ENCODE peak calls at places on chromosomes 7 and 10, in six cellular contexts. One of them, this sample, is unnamed.

GRCh38 chr7:85030893-85031292 is 156.0 kb downstream of the SEMA3D start:
- DNase-seq in HuH-7.5: no peak
- DNase-seq in NCI-H345: peak
- DNase-seq in stimulated activated CD4-positive, alpha-beta T cell treated with anti-CD3 and anti-CD28 coated beads, Interleukin-15, amount 100 ng/mL, for 1 hour: no peak
- DNase-seq in cardiac fibroblast: peak
- DNase-seq in Panc1: no peak
- DNase-seq in this sample: peak

GRCh38 chr7:114298011-114298410 is 116.6 kb upstream of the FOXP2 start:
- DNase-seq in HuH-7.5: no peak
- DNase-seq in NCI-H345: no peak
- DNase-seq in stimulated activated CD4-positive, alpha-beta T cell treated with anti-CD3 and anti-CD28 coated beads, Interleukin-15, amount 100 ng/mL, for 1 hour: no peak
- DNase-seq in cardiac fibroblast: no peak
- DNase-seq in Panc1: no peak
- DNase-seq in this sample: no peak

GRCh38 chr10:66176772-66177171 is 749.1 kb upstream of the LRRTM3 start:
- DNase-seq in HuH-7.5: no peak
- DNase-seq in NCI-H345: no peak
- DNase-seq in stimulated activated CD4-positive, alpha-beta T cell treated with anti-CD3 and anti-CD28 coated beads, Interleukin-15, amount 100 ng/mL, for 1 hour: no peak
- DNase-seq in cardiac fibroblast: peak
- DNase-seq in Panc1: no peak
- DNase-seq in this sample: no peak

GRCh38 chr10:117927871-117928270 is 118.9 kb downstream of the RAB11FIP2 start:
- DNase-seq in HuH-7.5: no peak
- DNase-seq in NCI-H345: no peak
- DNase-seq in stimulated activated CD4-positive, alpha-beta T cell treated with anti-CD3 and anti-CD28 coated beads, Interleukin-15, amount 100 ng/mL, for 1 hour: no peak
- DNase-seq in cardiac fibroblast: no peak
- DNase-seq in Panc1: no peak
- DNase-seq in this sample: no peak

GRCh38 chr10:62047960-62048383 is 146.5 kb downstream of the ARID5B start:
- DNase-seq in HuH-7.5: no peak
- DNase-seq in NCI-H345: no peak
- DNase-seq in stimulated activated CD4-positive, alpha-beta T cell treated with anti-CD3 and anti-CD28 coated beads, Interleukin-15, amount 100 ng/mL, for 1 hour: no peak
- DNase-seq in cardiac fibroblast: peak
- DNase-seq in Panc1: no peak
- DNase-seq in this sample: no peak

GRCh38 chr7:69018200-69018599 is 580.1 kb upstream of the AUTS2 start:
- DNase-seq in HuH-7.5: no peak
- DNase-seq in NCI-H345: no peak
- DNase-seq in stimulated activated CD4-positive, alpha-beta T cell treated with anti-CD3 and anti-CD28 coated beads, Interleukin-15, amount 100 ng/mL, for 1 hour: no peak
- DNase-seq in cardiac fibroblast: no peak
- DNase-seq in Panc1: no peak
- DNase-seq in this sample: no peak

GRCh38 chr10:83142074-83142563 is 997.2 kb upstream of the GHITM start:
- DNase-seq in HuH-7.5: no peak
- DNase-seq in NCI-H345: no peak
- DNase-seq in stimulated activated CD4-positive, alpha-beta T cell treated with anti-CD3 and anti-CD28 coated beads, Interleukin-15, amount 100 ng/mL, for 1 hour: no peak
- DNase-seq in cardiac fibroblast: no peak
- DNase-seq in Panc1: no peak
- DNase-seq in this sample: no peak

GRCh38 chr10:97498841-97499560 is at the start of gene UBTD1:
- DNase-seq in HuH-7.5: peak
- DNase-seq in NCI-H345: peak
- DNase-seq in stimulated activated CD4-positive, alpha-beta T cell treated with anti-CD3 and anti-CD28 coated beads, Interleukin-15, amount 100 ng/mL, for 1 hour: peak
- DNase-seq in cardiac fibroblast: peak
- DNase-seq in Panc1: no peak
- DNase-seq in this sample: peak

GRCh38 chr7:20064974-20065862 is 152.0 kb downstream of the MACC1 start:
- DNase-seq in HuH-7.5: no peak
- DNase-seq in NCI-H345: no peak
- DNase-seq in stimulated activated CD4-positive, alpha-beta T cell treated with anti-CD3 and anti-CD28 coated beads, Interleukin-15, amount 100 ng/mL, for 1 hour: no peak
- DNase-seq in cardiac fibroblast: peak
- DNase-seq in Panc1: no peak
- DNase-seq in this sample: no peak

GRCh38 chr10:10794776-10795175 is 222.9 kb upstream of the CELF2 start:
- DNase-seq in HuH-7.5: no peak
- DNase-seq in NCI-H345: no peak
- DNase-seq in stimulated activated CD4-positive, alpha-beta T cell treated with anti-CD3 and anti-CD28 coated beads, Interleukin-15, amount 100 ng/mL, for 1 hour: no peak
- DNase-seq in cardiac fibroblast: peak
- DNase-seq in Panc1: no peak
- DNase-seq in this sample: no peak

GRCh38 chr10:23351914-23352313 is 7.3 kb upstream of the C10orf67 start:
- DNase-seq in HuH-7.5: no peak
- DNase-seq in NCI-H345: no peak
- DNase-seq in stimulated activated CD4-positive, alpha-beta T cell treated with anti-CD3 and anti-CD28 coated beads, Interleukin-15, amount 100 ng/mL, for 1 hour: no peak
- DNase-seq in cardiac fibroblast: peak
- DNase-seq in Panc1: no peak
- DNase-seq in this sample: no peak

GRCh38 chr7:74183653-74184450 is 9.7 kb downstream of the EIF4H start:
- DNase-seq in HuH-7.5: no peak
- DNase-seq in NCI-H345: no peak
- DNase-seq in stimulated activated CD4-positive, alpha-beta T cell treated with anti-CD3 and anti-CD28 coated beads, Interleukin-15, amount 100 ng/mL, for 1 hour: no peak
- DNase-seq in cardiac fibroblast: no peak
- DNase-seq in Panc1: no peak
- DNase-seq in this sample: no peak

GRCh38 chr10:131027256-131027655 is 284.3 kb downstream of the TCERG1L start:
- DNase-seq in HuH-7.5: no peak
- DNase-seq in NCI-H345: no peak
- DNase-seq in stimulated activated CD4-positive, alpha-beta T cell treated with anti-CD3 and anti-CD28 coated beads, Interleukin-15, amount 100 ng/mL, for 1 hour: no peak
- DNase-seq in cardiac fibroblast: no peak
- DNase-seq in Panc1: no peak
- DNase-seq in this sample: no peak

GRCh38 chr7:14351167-14351566 is 361.7 kb upstream of the ETV1 start:
- DNase-seq in HuH-7.5: no peak
- DNase-seq in NCI-H345: no peak
- DNase-seq in stimulated activated CD4-positive, alpha-beta T cell treated with anti-CD3 and anti-CD28 coated beads, Interleukin-15, amount 100 ng/mL, for 1 hour: no peak
- DNase-seq in cardiac fibroblast: no peak
- DNase-seq in Panc1: no peak
- DNase-seq in this sample: peak

GRCh38 chr7:69450436-69450835 is 147.8 kb upstream of the AUTS2 start:
- DNase-seq in HuH-7.5: no peak
- DNase-seq in NCI-H345: no peak
- DNase-seq in stimulated activated CD4-positive, alpha-beta T cell treated with anti-CD3 and anti-CD28 coated beads, Interleukin-15, amount 100 ng/mL, for 1 hour: no peak
- DNase-seq in cardiac fibroblast: no peak
- DNase-seq in Panc1: no peak
- DNase-seq in this sample: no peak

GRCh38 chr7:47227762-47228177 is 354.1 kb downstream of the TNS3 start:
- DNase-seq in HuH-7.5: no peak
- DNase-seq in NCI-H345: no peak
- DNase-seq in stimulated activated CD4-positive, alpha-beta T cell treated with anti-CD3 and anti-CD28 coated beads, Interleukin-15, amount 100 ng/mL, for 1 hour: no peak
- DNase-seq in cardiac fibroblast: peak
- DNase-seq in Panc1: no peak
- DNase-seq in this sample: no peak

GRCh38 chr10:72834183-72834825 is 59.2 kb upstream of the OIT3 start:
- DNase-seq in HuH-7.5: no peak
- DNase-seq in NCI-H345: peak
- DNase-seq in stimulated activated CD4-positive, alpha-beta T cell treated with anti-CD3 and anti-CD28 coated beads, Interleukin-15, amount 100 ng/mL, for 1 hour: no peak
- DNase-seq in cardiac fibroblast: peak
- DNase-seq in Panc1: peak
- DNase-seq in this sample: peak

GRCh38 chr10:68812420-68812819 is 14.9 kb upstream of the STOX1 start:
- DNase-seq in HuH-7.5: no peak
- DNase-seq in NCI-H345: no peak
- DNase-seq in stimulated activated CD4-positive, alpha-beta T cell treated with anti-CD3 and anti-CD28 coated beads, Interleukin-15, amount 100 ng/mL, for 1 hour: no peak
- DNase-seq in cardiac fibroblast: no peak
- DNase-seq in Panc1: no peak
- DNase-seq in this sample: no peak

GRCh38 chr10:43595739-43596298 is 10.4 kb upstream of the ZNF485 start:
- DNase-seq in HuH-7.5: no peak
- DNase-seq in NCI-H345: no peak
- DNase-seq in stimulated activated CD4-positive, alpha-beta T cell treated with anti-CD3 and anti-CD28 coated beads, Interleukin-15, amount 100 ng/mL, for 1 hour: no peak
- DNase-seq in cardiac fibroblast: no peak
- DNase-seq in Panc1: no peak
- DNase-seq in this sample: no peak